ENCODE peak calls at places on chromosomes 2 and 18, in ten cellular contexts. One of them, this sample, is unnamed.

GRCh38 chr2:96527052-96527964 is 9.2 kb upstream of the ARID5A start:
- DNase-seq in prostate gland: no peak
- DNase-seq in AG04449: no peak
- DNase-seq in mucosa of descending colon: no peak
- DNase-seq in pancreas: no peak
- DNase-seq in HL-60: no peak
- DNase-seq in BE2C: peak
- DNase-seq in epithelial cell of esophagus: no peak
- DNase-seq in fibroblast of villous mesenchyme: peak
- DNase-seq in heart right ventricle: peak
- DNase-seq in this sample: peak

GRCh38 chr18:56568986-56569385 is 69.4 kb downstream of the TXNL1 start:
- DNase-seq in prostate gland: no peak
- DNase-seq in AG04449: no peak
- DNase-seq in mucosa of descending colon: no peak
- DNase-seq in pancreas: no peak
- DNase-seq in HL-60: peak
- DNase-seq in BE2C: no peak
- DNase-seq in epithelial cell of esophagus: no peak
- DNase-seq in fibroblast of villous mesenchyme: no peak
- DNase-seq in heart right ventricle: no peak
- DNase-seq in this sample: no peak

GRCh38 chr2:216596234-216596985 is 36.8 kb upstream of the IGFBP2 start:
- DNase-seq in prostate gland: no peak
- DNase-seq in AG04449: peak
- DNase-seq in mucosa of descending colon: peak
- DNase-seq in pancreas: no peak
- DNase-seq in HL-60: no peak
- DNase-seq in BE2C: peak
- DNase-seq in epithelial cell of esophagus: no peak
- DNase-seq in fibroblast of villous mesenchyme: peak
- DNase-seq in heart right ventricle: no peak
- DNase-seq in this sample: peak

GRCh38 chr18:2223859-2224258 is 347.4 kb downstream of the METTL4 start:
- DNase-seq in prostate gland: no peak
- DNase-seq in AG04449: no peak
- DNase-seq in mucosa of descending colon: peak
- DNase-seq in pancreas: no peak
- DNase-seq in HL-60: no peak
- DNase-seq in BE2C: peak
- DNase-seq in epithelial cell of esophagus: peak
- DNase-seq in fibroblast of villous mesenchyme: peak
- DNase-seq in heart right ventricle: no peak
- DNase-seq in this sample: peak

GRCh38 chr2:222298311-222299150 is at the start of gene PAX3:
- DNase-seq in prostate gland: no peak
- DNase-seq in AG04449: peak
- DNase-seq in mucosa of descending colon: no peak
- DNase-seq in pancreas: no peak
- DNase-seq in HL-60: no peak
- DNase-seq in BE2C: no peak
- DNase-seq in epithelial cell of esophagus: no peak
- DNase-seq in fibroblast of villous mesenchyme: no peak
- DNase-seq in heart right ventricle: no peak
- DNase-seq in this sample: no peak

GRCh38 chr18:6747646-6748045 is 18.1 kb downstream of the ARHGAP28 start:
- DNase-seq in prostate gland: no peak
- DNase-seq in AG04449: peak
- DNase-seq in mucosa of descending colon: no peak
- DNase-seq in pancreas: peak
- DNase-seq in HL-60: no peak
- DNase-seq in BE2C: no peak
- DNase-seq in epithelial cell of esophagus: peak
- DNase-seq in fibroblast of villous mesenchyme: peak
- DNase-seq in heart right ventricle: no peak
- DNase-seq in this sample: peak

GRCh38 chr2:19021100-19021476 is 337.3 kb downstream of the OSR1 start:
- DNase-seq in prostate gland: no peak
- DNase-seq in AG04449: peak
- DNase-seq in mucosa of descending colon: no peak
- DNase-seq in pancreas: no peak
- DNase-seq in HL-60: no peak
- DNase-seq in BE2C: no peak
- DNase-seq in epithelial cell of esophagus: peak
- DNase-seq in fibroblast of villous mesenchyme: peak
- DNase-seq in heart right ventricle: no peak
- DNase-seq in this sample: peak

GRCh38 chr2:110682267-110682666 is 4.4 kb upstream of the BUB1 start:
- DNase-seq in prostate gland: no peak
- DNase-seq in AG04449: no peak
- DNase-seq in mucosa of descending colon: no peak
- DNase-seq in pancreas: no peak
- DNase-seq in HL-60: no peak
- DNase-seq in BE2C: no peak
- DNase-seq in epithelial cell of esophagus: no peak
- DNase-seq in fibroblast of villous mesenchyme: no peak
- DNase-seq in heart right ventricle: no peak
- DNase-seq in this sample: no peak

GRCh38 chr2:188628989-188629889 is 337.6 kb downstream of the GULP1 start:
- DNase-seq in prostate gland: no peak
- DNase-seq in AG04449: no peak
- DNase-seq in mucosa of descending colon: no peak
- DNase-seq in pancreas: no peak
- DNase-seq in HL-60: no peak
- DNase-seq in BE2C: no peak
- DNase-seq in epithelial cell of esophagus: peak
- DNase-seq in fibroblast of villous mesenchyme: peak
- DNase-seq in heart right ventricle: no peak
- DNase-seq in this sample: peak

GRCh38 chr2:230582851-230583283 is 129.8 kb upstream of the CAB39 start:
- DNase-seq in prostate gland: no peak
- DNase-seq in AG04449: no peak
- DNase-seq in mucosa of descending colon: no peak
- DNase-seq in pancreas: no peak
- DNase-seq in HL-60: no peak
- DNase-seq in BE2C: no peak
- DNase-seq in epithelial cell of esophagus: peak
- DNase-seq in fibroblast of villous mesenchyme: peak
- DNase-seq in heart right ventricle: no peak
- DNase-seq in this sample: peak

DNA sequence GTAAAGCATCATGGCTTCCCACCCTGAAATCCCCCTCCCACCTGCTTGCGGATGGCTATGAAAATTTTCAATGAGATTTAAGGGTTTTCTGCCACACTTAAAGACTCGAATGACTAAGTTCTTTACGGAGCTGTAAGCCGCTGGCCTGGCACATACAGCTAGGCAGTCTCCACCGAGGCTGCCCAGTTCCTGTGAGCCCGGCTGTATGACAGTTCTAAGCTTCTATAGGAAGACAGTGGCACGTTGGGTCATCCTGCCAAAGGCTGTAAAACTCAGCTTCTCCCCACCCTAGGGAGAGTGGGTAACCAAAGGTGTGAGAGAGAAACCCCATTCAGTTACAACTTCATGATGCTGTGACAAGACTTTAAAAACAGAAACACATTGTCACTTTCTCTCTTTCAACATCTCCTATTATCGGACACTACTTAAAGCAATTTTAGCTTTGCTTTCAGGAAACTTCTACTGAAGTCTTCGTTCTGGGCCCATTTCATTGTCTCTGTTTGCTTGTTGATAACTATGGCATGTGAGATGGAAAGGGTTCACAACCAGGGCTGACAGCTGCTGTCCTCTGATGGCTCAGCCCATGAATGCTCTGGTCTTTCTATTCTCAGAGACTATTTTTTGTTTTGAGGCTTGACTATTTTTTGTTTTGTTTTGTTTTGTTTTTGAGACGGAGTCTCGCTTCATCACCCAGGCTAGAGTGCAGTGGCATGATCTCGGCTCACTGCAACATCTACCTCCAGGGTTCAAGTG is 7.1 kb downstream of the CASP8 start:
- DNase-seq in prostate gland: no peak
- DNase-seq in AG04449: no peak
- DNase-seq in mucosa of descending colon: no peak
- DNase-seq in pancreas: no peak
- DNase-seq in HL-60: no peak
- DNase-seq in BE2C: no peak
- DNase-seq in epithelial cell of esophagus: no peak
- DNase-seq in fibroblast of villous mesenchyme: no peak
- DNase-seq in heart right ventricle: no peak
- DNase-seq in this sample: no peak
- H3K4me3 ChIP-seq in prostate gland: no peak
- H3K4me3 ChIP-seq in AG04449: no peak
- H3K4me3 ChIP-seq in mucosa of descending colon: no peak
- H3K4me3 ChIP-seq in pancreas: no peak
- H3K4me3 ChIP-seq in HL-60: no peak
- H3K4me3 ChIP-seq in BE2C: no peak
- H3K4me3 ChIP-seq in epithelial cell of esophagus: no peak
- H3K4me3 ChIP-seq in fibroblast of villous mesenchyme: no peak
- H3K4me3 ChIP-seq in heart right ventricle: no peak
- H3K4me3 ChIP-seq in this sample: no peak

GRCh38 chr2:84649058-84649457 is 132.8 kb downstream of the DNAH6 start:
- DNase-seq in prostate gland: no peak
- DNase-seq in AG04449: no peak
- DNase-seq in mucosa of descending colon: no peak
- DNase-seq in pancreas: no peak
- DNase-seq in HL-60: no peak
- DNase-seq in BE2C: no peak
- DNase-seq in epithelial cell of esophagus: no peak
- DNase-seq in fibroblast of villous mesenchyme: no peak
- DNase-seq in heart right ventricle: no peak
- DNase-seq in this sample: no peak

GRCh38 chr2:84652430-84652829 is 136.1 kb downstream of the DNAH6 start:
- DNase-seq in prostate gland: no peak
- DNase-seq in AG04449: no peak
- DNase-seq in mucosa of descending colon: no peak
- DNase-seq in pancreas: no peak
- DNase-seq in HL-60: no peak
- DNase-seq in BE2C: no peak
- DNase-seq in epithelial cell of esophagus: no peak
- DNase-seq in fibroblast of villous mesenchyme: no peak
- DNase-seq in heart right ventricle: no peak
- DNase-seq in this sample: no peak

GRCh38 chr2:84649487-84650142 is 133.3 kb downstream of the DNAH6 start:
- DNase-seq in prostate gland: no peak
- DNase-seq in AG04449: no peak
- DNase-seq in mucosa of descending colon: no peak
- DNase-seq in pancreas: no peak
- DNase-seq in HL-60: no peak
- DNase-seq in BE2C: no peak
- DNase-seq in epithelial cell of esophagus: no peak
- DNase-seq in fibroblast of villous mesenchyme: no peak
- DNase-seq in heart right ventricle: no peak
- DNase-seq in this sample: no peak

GRCh38 chr2:84654414-84654813 is 138.1 kb downstream of the DNAH6 start:
- DNase-seq in prostate gland: no peak
- DNase-seq in AG04449: no peak
- DNase-seq in mucosa of descending colon: no peak
- DNase-seq in pancreas: no peak
- DNase-seq in HL-60: no peak
- DNase-seq in BE2C: no peak
- DNase-seq in epithelial cell of esophagus: no peak
- DNase-seq in fibroblast of villous mesenchyme: no peak
- DNase-seq in heart right ventricle: no peak
- DNase-seq in this sample: no peak

DNA sequence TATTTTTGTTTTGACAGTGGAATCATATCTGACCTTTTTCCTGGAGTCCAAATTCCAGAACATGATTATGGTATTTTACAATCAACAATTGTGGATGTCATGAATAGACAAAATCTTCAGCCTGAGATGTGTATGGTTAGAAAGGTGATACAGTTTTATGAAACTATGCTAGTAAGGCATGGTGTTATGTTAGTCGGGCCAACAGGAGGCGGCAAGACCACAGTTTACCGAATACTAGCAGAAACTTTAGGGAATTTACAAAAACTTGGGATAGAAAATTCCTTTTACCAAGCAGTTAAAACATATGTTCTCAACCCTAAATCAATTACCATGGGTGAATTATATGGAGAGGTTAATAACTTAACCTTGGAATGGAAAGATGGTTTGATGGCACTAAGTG is 137.0 kb downstream of the DNAH6 start:
- DNase-seq in prostate gland: no peak
- DNase-seq in AG04449: no peak
- DNase-seq in mucosa of descending colon: no peak
- DNase-seq in pancreas: no peak
- DNase-seq in HL-60: no peak
- DNase-seq in BE2C: no peak
- DNase-seq in epithelial cell of esophagus: no peak
- DNase-seq in fibroblast of villous mesenchyme: no peak
- DNase-seq in heart right ventricle: no peak
- DNase-seq in this sample: no peak
- TF ChIP-seq CTCF in prostate gland: no peak
- TF ChIP-seq CTCF in AG04449: no peak
- TF ChIP-seq CTCF in mucosa of descending colon: no peak
- TF ChIP-seq CTCF in pancreas: no peak
- TF ChIP-seq CTCF in HL-60: no peak
- TF ChIP-seq CTCF in BE2C: no peak
- TF ChIP-seq CTCF in epithelial cell of esophagus: no peak
- TF ChIP-seq CTCF in fibroblast of villous mesenchyme: peak
- TF ChIP-seq CTCF in heart right ventricle: no peak
- TF ChIP-seq CTCF in this sample: no peak

GRCh38 chr2:176653856-176654443 is 384.7 kb downstream of the MTX2 start:
- DNase-seq in prostate gland: peak
- DNase-seq in AG04449: no peak
- DNase-seq in mucosa of descending colon: peak
- DNase-seq in pancreas: no peak
- DNase-seq in HL-60: no peak
- DNase-seq in BE2C: peak
- DNase-seq in epithelial cell of esophagus: peak
- DNase-seq in fibroblast of villous mesenchyme: peak
- DNase-seq in heart right ventricle: peak
- DNase-seq in this sample: peak
- H3K4me3 ChIP-seq in prostate gland: no peak
- H3K4me3 ChIP-seq in AG04449: no peak
- H3K4me3 ChIP-seq in mucosa of descending colon: no peak
- H3K4me3 ChIP-seq in pancreas: no peak
- H3K4me3 ChIP-seq in HL-60: no peak
- H3K4me3 ChIP-seq in BE2C: no peak
- H3K4me3 ChIP-seq in epithelial cell of esophagus: no peak
- H3K4me3 ChIP-seq in fibroblast of villous mesenchyme: no peak
- H3K4me3 ChIP-seq in heart right ventricle: no peak
- H3K4me3 ChIP-seq in this sample: no peak

DNA sequence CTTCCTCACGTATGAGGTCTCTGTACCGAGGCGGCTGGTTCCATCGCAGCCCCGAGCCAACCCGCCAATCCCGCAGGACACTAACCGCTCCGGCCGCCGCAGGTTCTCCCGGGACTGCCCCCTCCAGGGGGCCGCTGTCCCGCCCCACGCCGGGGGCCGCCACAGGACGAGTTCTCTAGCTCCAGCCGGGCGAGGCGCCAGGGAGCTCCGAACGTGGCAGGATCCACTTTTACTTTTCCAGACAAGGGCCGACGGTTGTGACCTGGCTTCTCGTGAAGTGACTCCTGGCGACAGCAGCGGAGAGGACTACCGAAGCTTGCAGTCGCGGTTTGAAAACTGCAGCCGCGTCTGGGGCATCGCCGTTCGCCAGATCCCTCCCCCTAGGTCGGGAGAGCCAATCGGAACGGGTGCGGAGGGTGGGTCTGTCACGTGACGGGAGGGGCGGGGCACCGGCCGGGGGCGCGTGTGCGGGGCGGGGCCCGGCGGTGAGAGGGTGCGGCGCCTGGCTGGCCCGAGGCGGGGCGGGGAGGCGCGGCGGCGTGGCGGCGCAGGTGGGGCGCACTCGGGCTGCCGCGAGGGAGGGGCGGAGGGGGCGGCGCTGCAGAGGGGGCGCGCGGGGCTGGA is at the start of gene STK17B:
- DNase-seq in prostate gland: peak
- DNase-seq in AG04449: peak
- DNase-seq in mucosa of descending colon: peak
- DNase-seq in pancreas: peak
- DNase-seq in HL-60: peak
- DNase-seq in BE2C: peak
- DNase-seq in epithelial cell of esophagus: peak
- DNase-seq in fibroblast of villous mesenchyme: peak
- DNase-seq in heart right ventricle: peak
- DNase-seq in this sample: peak
- TF ChIP-seq CTCF in prostate gland: peak
- TF ChIP-seq CTCF in AG04449: peak
- TF ChIP-seq CTCF in mucosa of descending colon: no peak
- TF ChIP-seq CTCF in pancreas: no peak
- TF ChIP-seq CTCF in HL-60: no peak
- TF ChIP-seq CTCF in BE2C: peak
- TF ChIP-seq CTCF in epithelial cell of esophagus: no peak
- TF ChIP-seq CTCF in fibroblast of villous mesenchyme: peak
- TF ChIP-seq CTCF in heart right ventricle: peak
- TF ChIP-seq CTCF in this sample: no peak

This sample was measured in fibroblast of pulmonary artery.